ENCODE peak calls at places on chromosome 7, in six cellular contexts. One of them, this sample, is unnamed.

GRCh38 chr7:127831312-127832212 is 179.6 kb downstream of the SND1 start:
- DNase-seq in adrenal gland: no peak
- DNase-seq in epithelial cell of proximal tubule: no peak
- DNase-seq in tibial artery: no peak
- DNase-seq in fibroblast of the aortic adventitia: peak
- DNase-seq in IMR-90: no peak
- DNase-seq in this sample: no peak

GRCh38 chr7:36084485-36085091 is 68.5 kb upstream of the EEPD1 start:
- DNase-seq in adrenal gland: no peak
- DNase-seq in epithelial cell of proximal tubule: peak
- DNase-seq in tibial artery: no peak
- DNase-seq in fibroblast of the aortic adventitia: no peak
- DNase-seq in IMR-90: peak
- DNase-seq in this sample: no peak

GRCh38 chr7:2005746-2006145 is 227.0 kb downstream of the MAD1L1 start:
- DNase-seq in adrenal gland: peak
- DNase-seq in epithelial cell of proximal tubule: no peak
- DNase-seq in tibial artery: no peak
- DNase-seq in fibroblast of the aortic adventitia: no peak
- DNase-seq in IMR-90: no peak
- DNase-seq in this sample: no peak

GRCh38 chr7:23247602-23248335 is 1.2 kb downstream of the GPNMB start:
- DNase-seq in adrenal gland: peak
- DNase-seq in epithelial cell of proximal tubule: no peak
- DNase-seq in tibial artery: peak
- DNase-seq in fibroblast of the aortic adventitia: peak
- DNase-seq in IMR-90: no peak
- DNase-seq in this sample: no peak

GRCh38 chr7:42880392-42880791 is 31.5 kb downstream of the C7orf25 start:
- DNase-seq in adrenal gland: no peak
- DNase-seq in epithelial cell of proximal tubule: no peak
- DNase-seq in tibial artery: no peak
- DNase-seq in fibroblast of the aortic adventitia: no peak
- DNase-seq in IMR-90: no peak
- DNase-seq in this sample: no peak

GRCh38 chr7:55493416-55493815 is 78.9 kb downstream of the VOPP1 start:
- DNase-seq in adrenal gland: no peak
- DNase-seq in epithelial cell of proximal tubule: no peak
- DNase-seq in tibial artery: no peak
- DNase-seq in fibroblast of the aortic adventitia: peak
- DNase-seq in IMR-90: peak
- DNase-seq in this sample: no peak

GRCh38 chr7:85067371-85067770 is 119.5 kb downstream of the SEMA3D start:
- DNase-seq in adrenal gland: no peak
- DNase-seq in epithelial cell of proximal tubule: no peak
- DNase-seq in tibial artery: no peak
- DNase-seq in fibroblast of the aortic adventitia: no peak
- DNase-seq in IMR-90: no peak
- DNase-seq in this sample: no peak

GRCh38 chr7:26675143-26675887 is 189.1 kb downstream of the SKAP2 start:
- DNase-seq in adrenal gland: no peak
- DNase-seq in epithelial cell of proximal tubule: no peak
- DNase-seq in tibial artery: no peak
- DNase-seq in fibroblast of the aortic adventitia: peak
- DNase-seq in IMR-90: peak
- DNase-seq in this sample: no peak

GRCh38 chr7:138781004-138781403 is 16.8 kb upstream of the TMEM213 start:
- DNase-seq in adrenal gland: no peak
- DNase-seq in epithelial cell of proximal tubule: no peak
- DNase-seq in tibial artery: no peak
- DNase-seq in fibroblast of the aortic adventitia: no peak
- DNase-seq in IMR-90: no peak
- DNase-seq in this sample: no peak

GRCh38 chr7:149874644-149875028 is 867 bp downstream of the ATP6V0E2 start:
- DNase-seq in adrenal gland: no peak
- DNase-seq in epithelial cell of proximal tubule: no peak
- DNase-seq in tibial artery: no peak
- DNase-seq in fibroblast of the aortic adventitia: no peak
- DNase-seq in IMR-90: no peak
- DNase-seq in this sample: no peak

GRCh38 chr7:19749658-19750057 is 23.8 kb downstream of the TMEM196 start:
- DNase-seq in adrenal gland: no peak
- DNase-seq in epithelial cell of proximal tubule: no peak
- DNase-seq in tibial artery: no peak
- DNase-seq in fibroblast of the aortic adventitia: peak
- DNase-seq in IMR-90: no peak
- DNase-seq in this sample: no peak

GRCh38 chr7:151796871-151797270 is 80.0 kb downstream of the PRKAG2 start:
- DNase-seq in adrenal gland: no peak
- DNase-seq in epithelial cell of proximal tubule: no peak
- DNase-seq in tibial artery: no peak
- DNase-seq in fibroblast of the aortic adventitia: no peak
- DNase-seq in IMR-90: no peak
- DNase-seq in this sample: peak

GRCh38 chr7:11343818-11344413 is 370.2 kb downstream of the PHF14 start:
- DNase-seq in adrenal gland: no peak
- DNase-seq in epithelial cell of proximal tubule: no peak
- DNase-seq in tibial artery: no peak
- DNase-seq in fibroblast of the aortic adventitia: peak
- DNase-seq in IMR-90: peak
- DNase-seq in this sample: no peak

GRCh38 chr7:153523320-153524015 is 528.7 kb upstream of the DPP6 start:
- DNase-seq in adrenal gland: no peak
- DNase-seq in epithelial cell of proximal tubule: no peak
- DNase-seq in tibial artery: no peak
- DNase-seq in fibroblast of the aortic adventitia: no peak
- DNase-seq in IMR-90: no peak
- DNase-seq in this sample: no peak

GRCh38 chr7:16430133-16430532 is 8.8 kb upstream of the CRPPA start:
- DNase-seq in adrenal gland: no peak
- DNase-seq in epithelial cell of proximal tubule: no peak
- DNase-seq in tibial artery: no peak
- DNase-seq in fibroblast of the aortic adventitia: no peak
- DNase-seq in IMR-90: peak
- DNase-seq in this sample: no peak

GRCh38 chr7:1869731-1870130 is 199.7 kb downstream of the ELFN1 start:
- DNase-seq in adrenal gland: no peak
- DNase-seq in epithelial cell of proximal tubule: no peak
- DNase-seq in tibial artery: no peak
- DNase-seq in fibroblast of the aortic adventitia: no peak
- DNase-seq in IMR-90: no peak
- DNase-seq in this sample: no peak

GRCh38 chr7:4803397-4804241 is 28.2 kb downstream of the AP5Z1 start:
- DNase-seq in adrenal gland: no peak
- DNase-seq in epithelial cell of proximal tubule: no peak
- DNase-seq in tibial artery: no peak
- DNase-seq in fibroblast of the aortic adventitia: no peak
- DNase-seq in IMR-90: no peak
- DNase-seq in this sample: no peak

GRCh38 chr7:2237109-2237602 is 4.4 kb upstream of the MAD1L1 start:
- DNase-seq in adrenal gland: peak
- DNase-seq in epithelial cell of proximal tubule: no peak
- DNase-seq in tibial artery: peak
- DNase-seq in fibroblast of the aortic adventitia: no peak
- DNase-seq in IMR-90: no peak
- DNase-seq in this sample: peak

GRCh38 chr7:34653787-34654186 is 4.2 kb upstream of the NPSR1 start:
- DNase-seq in adrenal gland: no peak
- DNase-seq in epithelial cell of proximal tubule: no peak
- DNase-seq in tibial artery: no peak
- DNase-seq in fibroblast of the aortic adventitia: no peak
- DNase-seq in IMR-90: no peak
- DNase-seq in this sample: no peak

GRCh38 chr7:142785841-142786250 is 15.1 kb downstream of the PRSS2 start:
- DNase-seq in adrenal gland: no peak
- DNase-seq in epithelial cell of proximal tubule: no peak
- DNase-seq in tibial artery: no peak
- DNase-seq in fibroblast of the aortic adventitia: no peak
- DNase-seq in IMR-90: no peak
- DNase-seq in this sample: no peak

GRCh38 chr7:156875766-156876165 is 17.2 kb downstream of the LMBR1 start:
- DNase-seq in adrenal gland: no peak
- DNase-seq in epithelial cell of proximal tubule: no peak
- DNase-seq in tibial artery: no peak
- DNase-seq in fibroblast of the aortic adventitia: no peak
- DNase-seq in IMR-90: no peak
- DNase-seq in this sample: no peak

GRCh38 chr7:131369354-131369753 is 41.7 kb downstream of the MKLN1 start:
- DNase-seq in adrenal gland: no peak
- DNase-seq in epithelial cell of proximal tubule: no peak
- DNase-seq in tibial artery: no peak
- DNase-seq in fibroblast of the aortic adventitia: peak
- DNase-seq in IMR-90: no peak
- DNase-seq in this sample: no peak

GRCh38 chr7:90425376-90425775 is 22.1 kb downstream of the CLDN12 start:
- DNase-seq in adrenal gland: no peak
- DNase-seq in epithelial cell of proximal tubule: no peak
- DNase-seq in tibial artery: no peak
- DNase-seq in fibroblast of the aortic adventitia: no peak
- DNase-seq in IMR-90: peak
- DNase-seq in this sample: no peak

GRCh38 chr7:102236592-102237287 is 49.9 kb upstream of the SH2B2 start:
- DNase-seq in adrenal gland: peak
- DNase-seq in epithelial cell of proximal tubule: no peak
- DNase-seq in tibial artery: peak
- DNase-seq in fibroblast of the aortic adventitia: peak
- DNase-seq in IMR-90: peak
- DNase-seq in this sample: no peak

GRCh38 chr7:98509836-98510235 is 107.2 kb upstream of the NPTX2 start:
- DNase-seq in adrenal gland: no peak
- DNase-seq in epithelial cell of proximal tubule: no peak
- DNase-seq in tibial artery: no peak
- DNase-seq in fibroblast of the aortic adventitia: no peak
- DNase-seq in IMR-90: no peak
- DNase-seq in this sample: no peak
- TF ChIP-seq CTCF in adrenal gland: no peak
- TF ChIP-seq CTCF in epithelial cell of proximal tubule: no peak
- TF ChIP-seq CTCF in tibial artery: no peak
- TF ChIP-seq CTCF in fibroblast of the aortic adventitia: no peak
- TF ChIP-seq CTCF in IMR-90: no peak
- TF ChIP-seq CTCF in this sample: no peak

DNA sequence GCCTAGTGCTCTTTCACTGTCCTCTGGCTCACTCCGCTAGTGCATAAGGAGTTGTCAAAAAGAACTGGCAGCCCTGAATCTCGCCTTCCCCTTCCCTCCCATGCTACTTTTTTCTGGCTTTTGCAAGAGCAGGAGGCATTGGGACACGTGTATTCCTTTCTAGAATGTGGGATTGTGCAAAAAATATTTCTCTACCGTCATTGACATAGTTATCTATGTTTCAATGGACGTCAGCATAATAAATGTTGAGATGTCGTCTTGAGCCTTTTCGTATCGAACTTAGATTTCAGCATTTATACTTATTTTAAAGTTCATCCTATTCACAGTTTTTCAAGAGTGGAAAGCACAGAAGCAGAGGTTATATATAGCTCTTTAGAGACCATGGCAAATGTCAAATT is 731 bp downstream of the ING3 start:
- DNase-seq in adrenal gland: no peak
- DNase-seq in epithelial cell of proximal tubule: no peak
- DNase-seq in tibial artery: no peak
- DNase-seq in fibroblast of the aortic adventitia: no peak
- DNase-seq in IMR-90: no peak
- DNase-seq in this sample: no peak
- H3K4me3 ChIP-seq in adrenal gland: no peak
- H3K4me3 ChIP-seq in epithelial cell of proximal tubule: peak
- H3K4me3 ChIP-seq in tibial artery: peak
- H3K4me3 ChIP-seq in fibroblast of the aortic adventitia: peak
- H3K4me3 ChIP-seq in IMR-90: peak
- H3K4me3 ChIP-seq in this sample: peak

GRCh38 chr7:108225531-108226181 is 95.5 kb upstream of the LAMB4 start:
- DNase-seq in adrenal gland: no peak
- DNase-seq in epithelial cell of proximal tubule: no peak
- DNase-seq in tibial artery: no peak
- DNase-seq in fibroblast of the aortic adventitia: no peak
- DNase-seq in IMR-90: no peak
- DNase-seq in this sample: no peak

GRCh38 chr7:108224387-108224786 is 94.2 kb upstream of the LAMB4 start:
- DNase-seq in adrenal gland: no peak
- DNase-seq in epithelial cell of proximal tubule: no peak
- DNase-seq in tibial artery: no peak
- DNase-seq in fibroblast of the aortic adventitia: no peak
- DNase-seq in IMR-90: no peak
- DNase-seq in this sample: no peak

GRCh38 chr7:108227360-108227749 is 97.2 kb upstream of the LAMB4 start:
- DNase-seq in adrenal gland: no peak
- DNase-seq in epithelial cell of proximal tubule: peak
- DNase-seq in tibial artery: no peak
- DNase-seq in fibroblast of the aortic adventitia: no peak
- DNase-seq in IMR-90: no peak
- DNase-seq in this sample: no peak

GRCh38 chr7:108226723-108227359 is 96.7 kb upstream of the LAMB4 start:
- DNase-seq in adrenal gland: no peak
- DNase-seq in epithelial cell of proximal tubule: peak
- DNase-seq in tibial artery: no peak
- DNase-seq in fibroblast of the aortic adventitia: no peak
- DNase-seq in IMR-90: no peak
- DNase-seq in this sample: no peak

DNA sequence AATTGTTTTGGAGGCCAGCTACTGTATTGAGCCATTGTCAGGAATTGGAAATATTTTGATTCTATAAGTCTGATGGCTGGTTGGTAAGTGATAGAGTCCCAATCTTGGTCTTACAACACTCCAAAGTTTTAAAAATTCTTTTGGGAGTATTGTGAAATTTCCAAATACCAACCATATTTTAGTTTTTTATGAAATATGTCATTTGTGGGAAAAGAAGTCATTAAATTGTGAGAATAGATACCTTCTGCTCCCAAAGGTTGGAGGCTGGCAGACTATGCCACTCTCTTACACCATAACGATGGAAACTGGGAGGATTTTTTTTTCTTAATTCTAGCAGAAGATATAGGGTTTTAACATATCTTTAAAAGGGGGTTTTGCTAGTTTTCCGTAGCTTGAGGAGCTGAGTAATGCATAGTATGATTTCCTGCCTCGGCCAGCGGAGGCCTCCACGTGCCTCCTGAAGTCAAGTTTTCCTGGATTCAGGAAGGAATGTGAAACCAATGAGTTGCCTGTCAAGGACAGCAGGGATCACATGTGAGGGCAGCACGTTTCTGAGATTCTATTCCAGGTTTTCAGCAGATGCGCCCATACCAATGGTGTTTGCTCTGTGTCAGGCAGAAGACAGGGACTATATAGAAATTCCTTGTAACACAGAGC is 92.2 kb upstream of the LAMB4 start:
- DNase-seq in adrenal gland: no peak
- DNase-seq in epithelial cell of proximal tubule: no peak
- DNase-seq in tibial artery: no peak
- DNase-seq in fibroblast of the aortic adventitia: peak
- DNase-seq in IMR-90: peak
- DNase-seq in this sample: no peak
- TF ChIP-seq CTCF in adrenal gland: no peak
- TF ChIP-seq CTCF in epithelial cell of proximal tubule: peak
- TF ChIP-seq CTCF in tibial artery: no peak
- TF ChIP-seq CTCF in fibroblast of the aortic adventitia: no peak
- TF ChIP-seq CTCF in IMR-90: no peak
- TF ChIP-seq CTCF in this sample: no peak

DNA sequence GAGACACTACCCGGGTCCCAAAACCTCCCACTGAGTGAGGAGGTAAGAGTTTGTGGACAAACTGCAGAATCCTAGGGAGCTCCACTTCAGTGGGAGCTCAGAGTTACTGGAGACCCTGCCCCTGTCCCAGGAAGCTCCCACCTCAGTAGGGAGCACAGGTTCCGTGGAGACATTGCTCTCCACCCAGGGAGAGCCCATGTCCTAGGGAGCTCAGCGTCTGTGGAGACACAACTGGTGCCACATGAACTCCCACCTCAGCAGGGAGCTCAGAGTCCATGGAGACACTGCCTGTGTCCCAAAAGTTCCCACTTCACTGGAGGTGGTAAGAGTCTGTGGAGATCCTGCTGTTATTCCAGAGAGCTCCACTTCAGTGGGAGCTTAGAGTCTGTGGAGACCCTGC is 6.3 kb downstream of the MYO1G start:
- DNase-seq in adrenal gland: no peak
- DNase-seq in epithelial cell of proximal tubule: no peak
- DNase-seq in tibial artery: no peak
- DNase-seq in fibroblast of the aortic adventitia: no peak
- DNase-seq in IMR-90: no peak
- DNase-seq in this sample: no peak
- H3K4me3 ChIP-seq in adrenal gland: no peak
- H3K4me3 ChIP-seq in epithelial cell of proximal tubule: no peak
- H3K4me3 ChIP-seq in tibial artery: no peak
- H3K4me3 ChIP-seq in fibroblast of the aortic adventitia: no peak
- H3K4me3 ChIP-seq in IMR-90: no peak
- H3K4me3 ChIP-seq in this sample: no peak